ENCODE peak calls at places on chromosomes 12 and 14, in four cellular contexts. K is IMR-90, N is GM23248, V is fibroblast of lung. E is an unnamed sample.

GRCh38 chr14:70032447-70032846 is 153.2 kb downstream of the SMOC1 start:
- DNase-seq in K (no peak), N (no peak), V (no peak), E (no peak)

GRCh38 chr12:65824314-65824563 is at the start of gene HMGA2:
- DNase-seq in K (peak), N (peak), V (peak), E (no peak)

GRCh38 chr12:20367731-20368652 is at the start of gene PDE3A:
- DNase-seq in K (peak), N (peak), V (peak), E (no peak)

GRCh38 chr14:65866906-65867305 is 454.4 kb downstream of the FUT8 start:
- DNase-seq in K (no peak), N (peak), V (no peak), E (no peak)

GRCh38 chr14:42013560-42013959 is 406.9 kb downstream of the LRFN5 start:
- DNase-seq in K (peak), N (peak), V (no peak), E (peak)

GRCh38 chr12:120104924-120105323 is 11.6 kb downstream of the RAB35 start:
- DNase-seq in K (no peak), N (no peak), V (no peak), E (no peak)

GRCh38 chr14:68884031-68885030 is 91.5 kb upstream of the ZFP36L1 start:
- DNase-seq in K (peak), N (peak), V (peak), E (no peak)

GRCh38 chr12:117803013-117803412 is 165.8 kb downstream of the KSR2 start:
- DNase-seq in K (no peak), N (no peak), V (no peak), E (no peak)

GRCh38 chr12:1692221-1692620 is 1.4 kb downstream of the ADIPOR2 start:
- DNase-seq in K (no peak), N (no peak), V (no peak), E (no peak)
- H3K9ac ChIP-seq in K (no peak), N (peak), V (no peak), E (peak)

DNA sequence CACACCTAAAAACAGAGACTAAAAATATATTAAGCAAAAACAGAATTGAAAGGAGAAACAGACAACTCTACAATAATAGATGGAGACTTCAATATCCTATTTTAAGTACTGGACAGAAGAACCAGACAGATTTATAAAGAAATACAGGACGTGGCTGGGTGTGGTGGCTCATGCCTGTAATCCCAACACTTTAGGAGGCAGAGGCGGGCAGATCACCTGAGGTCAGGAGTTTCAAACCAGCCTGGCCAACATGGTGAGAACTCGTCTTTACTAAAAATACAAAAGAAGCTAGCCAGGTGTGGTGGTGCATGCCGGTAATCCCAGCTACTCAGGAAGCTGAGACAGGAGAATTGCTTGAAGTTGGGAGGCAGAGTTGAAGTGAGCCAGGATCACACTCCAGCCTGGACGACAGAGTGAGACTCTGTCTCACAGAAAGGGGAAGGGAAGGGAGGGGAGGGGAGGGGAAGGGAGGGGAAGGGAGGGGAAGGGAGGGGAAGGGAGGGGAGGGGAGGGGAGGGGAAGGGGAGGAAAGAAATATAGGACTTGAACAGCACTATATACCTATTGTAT is 53.0 kb downstream of the CDK17 start:
- DNase-seq in K (no peak), N (no peak), V (no peak), E (no peak)
- H3K9ac ChIP-seq in K (no peak), N (peak), V (peak), E (no peak)

GRCh38 chr12:47818382-47818700 is 1.4 kb downstream of the HDAC7 start:
- DNase-seq in K (peak), N (peak), V (no peak), E (no peak)
- H3K9ac ChIP-seq in K (peak), N (peak), V (peak), E (no peak)

GRCh38 chr12:3061129-3061857 is 15.9 kb upstream of the TSPAN9 start:
- DNase-seq in K (peak), N (peak), V (peak), E (no peak)
- H3K9ac ChIP-seq in K (no peak), N (no peak), V (no peak), E (no peak)

E was measured in SK-N-MC.